ENCODE peak calls at places on chromosomes 4 and X, in four cellular contexts. One of them, this sample, is unnamed.

GRCh38 chr4:56791316-56791715 is 30.2 kb downstream of the SPINK2 start:
- DNase-seq in pancreas: no peak
- DNase-seq in mucosa of descending colon: no peak
- DNase-seq in endothelial cell: no peak
- DNase-seq in this sample: no peak

GRCh38 chrX:24426340-24426913 is 38.7 kb upstream of the PDK3 start:
- DNase-seq in mucosa of descending colon: no peak
- DNase-seq in endothelial cell: no peak
- DNase-seq in pancreas: no peak
- DNase-seq in this sample: no peak

GRCh38 chr4:163554870-163555465 is 60.5 kb downstream of the TMA16 start:
- DNase-seq in endothelial cell: no peak
- DNase-seq in pancreas: no peak
- DNase-seq in mucosa of descending colon: no peak
- DNase-seq in this sample: no peak

GRCh38 chr4:186144180-186144579 is 39.7 kb downstream of the FAM149A start:
- DNase-seq in endothelial cell: peak; percentile 31
- DNase-seq in mucosa of descending colon: no peak
- DNase-seq in pancreas: peak; percentile 36
- DNase-seq in this sample: no peak

GRCh38 chr4:174522183-174523002 is at the start of gene HPGD:
- DNase-seq in pancreas: peak; percentile 25
- DNase-seq in mucosa of descending colon: peak; percentile 85
- DNase-seq in endothelial cell: peak; percentile 54
- DNase-seq in this sample: peak; percentile 20

GRCh38 chrX:104105863-104106262 is 6.5 kb upstream of the ZCCHC18 start:
- DNase-seq in mucosa of descending colon: no peak
- DNase-seq in pancreas: no peak
- DNase-seq in endothelial cell: no peak
- DNase-seq in this sample: no peak

GRCh38 chrX:15864629-15865028 is 10.0 kb upstream of the AP1S2 start:
- DNase-seq in mucosa of descending colon: no peak
- DNase-seq in endothelial cell: no peak
- DNase-seq in pancreas: no peak
- DNase-seq in this sample: no peak

GRCh38 chr4:10003666-10004065 is 17.6 kb downstream of the SLC2A9 start:
- DNase-seq in mucosa of descending colon: no peak
- DNase-seq in endothelial cell: no peak
- DNase-seq in pancreas: no peak
- DNase-seq in this sample: no peak

GRCh38 chrX:11210397-11210796 is 82.8 kb upstream of the AMELX start:
- DNase-seq in pancreas: no peak
- DNase-seq in mucosa of descending colon: no peak
- DNase-seq in endothelial cell: no peak
- DNase-seq in this sample: no peak

GRCh38 chrX:103734125-103734760 is 23.5 kb downstream of the TMEM31 start:
- DNase-seq in endothelial cell: no peak
- DNase-seq in pancreas: no peak
- DNase-seq in mucosa of descending colon: no peak
- DNase-seq in this sample: no peak

GRCh38 chr4:146245899-146246298 is 31.6 kb downstream of the REELD1 start:
- DNase-seq in pancreas: no peak
- DNase-seq in mucosa of descending colon: no peak
- DNase-seq in endothelial cell: no peak
- DNase-seq in this sample: no peak

GRCh38 chr4:56410247-56410646 is 23.0 kb upstream of the AASDH start:
- DNase-seq in mucosa of descending colon: no peak
- DNase-seq in endothelial cell: peak; percentile 49
- DNase-seq in pancreas: peak; percentile 83
- DNase-seq in this sample: no peak

GRCh38 chr4:117817316-117817715 is 217.0 kb upstream of the NDST3 start:
- DNase-seq in mucosa of descending colon: no peak
- DNase-seq in pancreas: no peak
- DNase-seq in endothelial cell: no peak
- DNase-seq in this sample: no peak

GRCh38 chr4:52019941-52020657 is at the start of gene LRRC66:
- DNase-seq in pancreas: no peak
- DNase-seq in mucosa of descending colon: peak; percentile 88
- DNase-seq in endothelial cell: no peak
- DNase-seq in this sample: no peak

GRCh38 chrX:17154001-17154400 is 207.5 kb downstream of the REPS2 start:
- DNase-seq in mucosa of descending colon: no peak
- DNase-seq in pancreas: no peak
- DNase-seq in endothelial cell: no peak
- DNase-seq in this sample: no peak

GRCh38 chr4:52655505-52655904 is 3.6 kb downstream of the USP46 start:
- DNase-seq in pancreas: no peak
- DNase-seq in mucosa of descending colon: no peak
- DNase-seq in endothelial cell: no peak
- DNase-seq in this sample: no peak

GRCh38 chrX:26192204-26192603 is at the start of gene MAGEB6:
- DNase-seq in pancreas: no peak
- DNase-seq in endothelial cell: no peak
- DNase-seq in mucosa of descending colon: no peak
- DNase-seq in this sample: no peak

GRCh38 chrX:149630681-149631292 is 805 bp downstream of the TMEM185A start:
- DNase-seq in pancreas: no peak
- DNase-seq in endothelial cell: no peak
- DNase-seq in mucosa of descending colon: no peak
- DNase-seq in this sample: no peak

GRCh38 chrX:6067600-6067999 is 161.1 kb downstream of the NLGN4X start:
- DNase-seq in endothelial cell: no peak
- DNase-seq in pancreas: no peak
- DNase-seq in mucosa of descending colon: no peak
- DNase-seq in this sample: no peak

GRCh38 chr4:47106561-47106960 is 75.2 kb downstream of the GABRB1 start:
- DNase-seq in pancreas: no peak
- DNase-seq in mucosa of descending colon: no peak
- DNase-seq in endothelial cell: no peak
- DNase-seq in this sample: no peak

GRCh38 chr4:2712261-2712842 is 43.8 kb downstream of the TNIP2 start:
- DNase-seq in mucosa of descending colon: no peak
- DNase-seq in endothelial cell: peak; percentile 33
- DNase-seq in pancreas: no peak
- DNase-seq in this sample: no peak

GRCh38 chrX:16466640-16467432 is 183.1 kb upstream of the S100G start:
- DNase-seq in pancreas: no peak
- DNase-seq in endothelial cell: no peak
- DNase-seq in mucosa of descending colon: no peak
- DNase-seq in this sample: no peak

GRCh38 chr4:152680988-152681731 is 1.4 kb upstream of the TMEM154 start:
- DNase-seq in endothelial cell: no peak
- DNase-seq in mucosa of descending colon: no peak
- DNase-seq in pancreas: no peak
- DNase-seq in this sample: no peak

GRCh38 chr4:183691006-183691405 is 31.9 kb downstream of the TRAPPC11 start:
- DNase-seq in pancreas: no peak
- DNase-seq in mucosa of descending colon: no peak
- DNase-seq in endothelial cell: no peak
- DNase-seq in this sample: no peak

GRCh38 chr4:76197971-76198410 is 15.6 kb downstream of the SCARB2 start:
- DNase-seq in pancreas: no peak
- DNase-seq in mucosa of descending colon: peak; percentile 67
- DNase-seq in endothelial cell: peak; percentile 10
- DNase-seq in this sample: no peak

DNA sequence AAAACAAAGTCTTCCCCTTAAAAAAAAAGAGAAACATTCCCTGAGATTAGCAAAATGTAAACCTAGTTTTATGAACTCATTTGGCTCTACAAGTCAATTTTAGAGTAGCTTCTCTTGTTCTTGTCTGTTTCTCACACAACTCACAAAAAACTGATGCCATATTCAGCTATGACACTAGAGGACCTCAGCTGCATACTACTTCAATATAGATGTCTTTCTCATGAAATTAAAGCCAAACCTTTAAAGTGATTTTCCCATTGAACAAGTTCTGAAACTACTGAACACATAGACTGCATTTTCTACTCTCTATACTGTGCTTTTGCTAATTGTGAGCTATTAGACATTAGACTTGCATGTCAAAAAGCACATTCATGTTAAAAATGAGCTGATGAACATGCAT is 49.8 kb downstream of the TBCK start:
- DNase-seq in endothelial cell: no peak
- DNase-seq in mucosa of descending colon: no peak
- DNase-seq in pancreas: no peak
- DNase-seq in this sample: no peak
- TF ChIP-seq CTCF in endothelial cell: no peak
- TF ChIP-seq CTCF in mucosa of descending colon: no peak
- TF ChIP-seq CTCF in pancreas: no peak
- TF ChIP-seq CTCF in this sample: peak; percentile 62

GRCh38 chrX:144896323-144896722 is 351.0 kb upstream of the SPANXN1 start:
- DNase-seq in pancreas: no peak
- DNase-seq in mucosa of descending colon: no peak
- DNase-seq in endothelial cell: no peak
- DNase-seq in this sample: no peak
- TF ChIP-seq CTCF in pancreas: no peak
- TF ChIP-seq CTCF in mucosa of descending colon: no peak
- TF ChIP-seq CTCF in endothelial cell: no peak
- TF ChIP-seq CTCF in this sample: no peak

GRCh38 chr4:19969492-19969891 is 282.2 kb upstream of the SLIT2 start:
- DNase-seq in pancreas: no peak
- DNase-seq in endothelial cell: no peak
- DNase-seq in mucosa of descending colon: no peak
- DNase-seq in this sample: no peak
- TF ChIP-seq CTCF in pancreas: no peak
- TF ChIP-seq CTCF in endothelial cell: no peak
- TF ChIP-seq CTCF in mucosa of descending colon: no peak
- TF ChIP-seq CTCF in this sample: no peak

GRCh38 chrX:28659269-28659668 is 72.0 kb downstream of the IL1RAPL1 start:
- DNase-seq in pancreas: no peak
- DNase-seq in endothelial cell: peak; percentile 3
- DNase-seq in mucosa of descending colon: no peak
- DNase-seq in this sample: no peak
- TF ChIP-seq CTCF in pancreas: peak; percentile 30
- TF ChIP-seq CTCF in endothelial cell: peak; percentile 55
- TF ChIP-seq CTCF in mucosa of descending colon: no peak
- TF ChIP-seq CTCF in this sample: no peak

GRCh38 chr4:154332681-154333421 is 158.7 kb downstream of the DCHS2 start:
- DNase-seq in pancreas: no peak
- DNase-seq in mucosa of descending colon: no peak
- DNase-seq in endothelial cell: peak; percentile 35
- DNase-seq in this sample: peak; percentile 29
- TF ChIP-seq CTCF in pancreas: no peak
- TF ChIP-seq CTCF in mucosa of descending colon: no peak
- TF ChIP-seq CTCF in endothelial cell: no peak
- TF ChIP-seq CTCF in this sample: no peak

GRCh38 chrX:41480508-41481260 is 33.5 kb downstream of the NYX start:
- DNase-seq in endothelial cell: no peak
- DNase-seq in pancreas: no peak
- DNase-seq in mucosa of descending colon: no peak
- DNase-seq in this sample: no peak
- TF ChIP-seq CTCF in endothelial cell: no peak
- TF ChIP-seq CTCF in pancreas: no peak
- TF ChIP-seq CTCF in mucosa of descending colon: no peak
- TF ChIP-seq CTCF in this sample: no peak

GRCh38 chr4:168551945-168552695 is 55.3 kb downstream of the PALLD start:
- DNase-seq in pancreas: no peak
- DNase-seq in mucosa of descending colon: no peak
- DNase-seq in endothelial cell: no peak
- DNase-seq in this sample: no peak
- TF ChIP-seq CTCF in pancreas: no peak
- TF ChIP-seq CTCF in mucosa of descending colon: no peak
- TF ChIP-seq CTCF in endothelial cell: no peak
- TF ChIP-seq CTCF in this sample: no peak

DNA sequence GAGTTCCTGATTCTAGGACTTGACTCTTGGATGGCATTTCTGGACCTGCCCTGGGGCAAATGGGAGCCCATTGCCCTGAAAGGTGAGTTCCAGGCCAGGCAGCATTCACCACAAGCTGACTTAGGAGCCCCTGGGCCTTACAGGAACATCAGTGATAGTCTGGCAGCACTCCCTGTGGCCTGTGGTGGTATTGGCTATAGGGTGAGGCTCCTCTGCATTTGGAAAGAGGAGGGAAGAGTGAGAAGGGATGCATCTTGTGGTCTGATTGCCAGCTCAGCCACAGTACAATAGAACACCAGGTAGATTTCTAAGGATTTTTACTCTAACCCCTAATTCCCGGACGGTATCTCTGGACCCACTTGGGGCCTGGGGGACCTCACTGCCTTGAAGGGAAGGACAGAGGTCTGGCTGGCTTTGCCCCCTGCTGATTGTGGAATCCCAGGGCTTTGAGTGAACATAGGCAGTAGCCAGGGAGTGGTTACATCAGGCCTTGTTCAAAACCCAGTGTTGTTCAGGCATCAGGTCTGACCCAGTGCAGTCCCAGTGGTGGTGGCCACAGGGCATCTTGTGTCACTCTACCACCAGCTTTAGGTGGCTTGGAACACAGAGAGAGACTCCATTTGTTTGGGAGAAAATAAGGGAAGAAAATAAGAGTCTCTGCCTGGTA is 32.9 kb downstream of the MAGED4 start:
- DNase-seq in endothelial cell: peak; percentile 10
- DNase-seq in mucosa of descending colon: no peak
- DNase-seq in pancreas: no peak
- DNase-seq in this sample: no peak
- TF ChIP-seq CTCF in endothelial cell: no peak
- TF ChIP-seq CTCF in mucosa of descending colon: no peak
- TF ChIP-seq CTCF in pancreas: no peak
- TF ChIP-seq CTCF in this sample: no peak

DNA sequence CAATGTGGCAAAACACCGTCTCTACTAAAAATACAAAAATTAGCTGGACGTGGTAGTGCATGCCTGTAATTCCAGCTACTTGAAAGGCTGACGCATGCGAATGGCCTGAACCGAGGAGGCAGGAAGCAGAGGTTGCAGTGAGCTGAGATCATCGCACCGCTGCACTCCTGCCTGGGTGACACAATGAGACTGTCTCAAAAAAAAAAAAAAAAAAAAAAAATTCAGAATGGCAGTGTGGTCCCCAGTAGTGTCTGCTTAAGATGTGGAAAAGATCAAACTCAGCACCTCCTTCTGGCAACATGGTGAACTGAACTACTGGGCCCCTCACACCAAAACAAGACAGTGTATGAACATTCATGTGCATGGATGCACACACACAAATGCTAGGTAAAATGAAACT is 32.2 kb downstream of the SMS start:
- DNase-seq in mucosa of descending colon: no peak
- DNase-seq in endothelial cell: no peak
- DNase-seq in pancreas: no peak
- DNase-seq in this sample: no peak
- TF ChIP-seq CTCF in mucosa of descending colon: no peak
- TF ChIP-seq CTCF in endothelial cell: no peak
- TF ChIP-seq CTCF in pancreas: no peak
- TF ChIP-seq CTCF in this sample: no peak

DNA sequence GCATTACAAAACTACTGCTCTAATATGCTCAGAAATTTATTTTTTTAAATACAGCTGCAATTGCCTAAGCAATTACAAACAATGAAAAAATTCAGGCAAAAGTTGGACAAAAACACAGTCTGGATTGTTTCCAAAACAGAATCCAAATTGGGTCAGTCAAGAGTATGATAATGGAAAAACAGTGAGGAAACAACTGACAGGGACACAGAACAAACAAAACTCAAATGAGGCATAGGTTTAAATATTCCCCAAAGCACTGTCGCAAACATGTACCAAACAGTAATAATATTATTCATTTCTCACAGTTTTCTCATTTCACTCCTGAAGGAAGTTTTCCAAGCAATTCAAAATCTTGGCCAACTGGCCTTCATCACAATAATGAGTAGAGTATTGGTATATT is 386.6 kb downstream of the CENPC start:
- DNase-seq in mucosa of descending colon: no peak
- DNase-seq in endothelial cell: no peak
- DNase-seq in pancreas: no peak
- DNase-seq in this sample: no peak
- TF ChIP-seq CTCF in mucosa of descending colon: no peak
- TF ChIP-seq CTCF in endothelial cell: no peak
- TF ChIP-seq CTCF in pancreas: no peak
- TF ChIP-seq CTCF in this sample: no peak

This sample was measured in GM10248.